ENCODE peak calls at places on chromosomes 7 and 10, in eight cellular contexts. R is H54, D is non-pigmented ciliary epithelial cell, T is ascending aorta, X is WTC11, J is activated T-cell treated with anti-CD3 and anti-CD28 coated beads for 1 hour, N is GM13976, A is HAP-1. E is an unnamed sample.

GRCh38 chr7:26065652-26066051 is 86.3 kb upstream of the NFE2L3 start:
- DNase-seq in R (no peak), A (no peak), J (no peak), N (no peak), D (no peak), T (no peak), X (no peak), E (no peak)

GRCh38 chr7:122884186-122884585 is 2.1 kb downstream of the CADPS2 start:
- DNase-seq in D (no peak), N (no peak), T (no peak), A (no peak), J (no peak), X (no peak), R (no peak), E (no peak)

GRCh38 chr10:99995713-99996112 is 14.0 kb downstream of the DNMBP start:
- DNase-seq in R (no peak), N (no peak), A (no peak), X (no peak), J (no peak), T (no peak), D (no peak), E (no peak)

GRCh38 chr7:1723254-1723653 is 53.2 kb downstream of the ELFN1 start:
- DNase-seq in D (no peak), A (no peak), R (no peak), J (no peak), T (no peak), N (no peak), X (no peak), E (no peak)

GRCh38 chr10:88537337-88537736 is 45.8 kb downstream of the RNLS start:
- DNase-seq in D (no peak), R (no peak), T (no peak), N (no peak), X (no peak), J (no peak), A (no peak), E (no peak)

GRCh38 chr10:4567637-4568036 is 258.4 kb upstream of the AKR1E2 start:
- DNase-seq in J (no peak), D (no peak), R (no peak), X (no peak), N (no peak), A (no peak), T (no peak), E (no peak)

GRCh38 chr7:85851571-85852193 is 664.8 kb upstream of the SEMA3D start:
- DNase-seq in N (peak), X (no peak), T (no peak), J (no peak), A (no peak), D (peak), R (no peak), E (peak)

GRCh38 chr10:127854769-127855583 is 37.8 kb downstream of the CLRN3 start:
- DNase-seq in A (no peak), X (no peak), D (no peak), T (no peak), N (peak), R (no peak), J (no peak), E (no peak)

GRCh38 chr10:77201135-77202111 is 436.2 kb downstream of the KCNMA1 start:
- DNase-seq in D (no peak), T (no peak), N (no peak), J (no peak), A (no peak), X (no peak), R (no peak), E (no peak)

GRCh38 chr10:43881657-43882056 is 233.0 kb upstream of the ZNF32 start:
- DNase-seq in A (no peak), D (no peak), X (no peak), N (no peak), T (no peak), R (no peak), J (no peak), E (no peak)

GRCh38 chr7:1810521-1810920 is 140.4 kb downstream of the ELFN1 start:
- DNase-seq in N (no peak), A (no peak), X (no peak), J (no peak), T (no peak), D (no peak), R (no peak), E (no peak)